ENCODE peak calls at places on chromosomes 2 and 18, in eight cellular contexts. H is EH; I is HFFc6; W is body of pancreas; B is HuH-7; O is renal cortical epithelial cell; Z is effector memory CD4-positive, alpha-beta T cell; U is stimulated activated CD8-positive, alpha-beta memory T cell treated with anti-CD3 and anti-CD28 coated beads, Interleukin-15, amount 100 ng/mL, for 1 hour. F is an unnamed sample.

GRCh38 chr2:229257980-229258379 is 13.1 kb downstream of the PID1 start:
- DNase-seq in H (no peak), I (no peak), W (no peak), B (no peak), O (no peak), Z (no peak), U (no peak), F (no peak)

GRCh38 chr2:168920504-168921157 is 19.5 kb downstream of the G6PC2 start:
- DNase-seq in H (peak), I (peak), W (no peak), B (peak), O (peak), Z (no peak), U (no peak), F (no peak)

GRCh38 chr2:46065152-46065551 is 232.1 kb upstream of the EPAS1 start:
- DNase-seq in H (peak), I (no peak), W (no peak), B (no peak), O (no peak), Z (no peak), U (no peak), F (no peak)

GRCh38 chr2:33275689-33276444 is 200.6 kb upstream of the RASGRP3 start:
- DNase-seq in H (peak), I (peak), W (peak), B (peak), O (peak), Z (peak), U (no peak), F (peak)

GRCh38 chr2:25079050-25079635 is 37.3 kb downstream of the EFR3B start:
- DNase-seq in H (no peak), I (no peak), W (no peak), B (no peak), O (no peak), Z (no peak), U (no peak), F (no peak)

GRCh38 chr2:124323321-124323720 is 298.2 kb downstream of the CNTNAP5 start:
- DNase-seq in H (peak), I (no peak), W (no peak), B (no peak), O (peak), Z (no peak), U (no peak), F (no peak)

GRCh38 chr18:58716046-58716766 is 44.9 kb downstream of the MALT1 start:
- DNase-seq in H (peak), I (no peak), W (no peak), B (no peak), O (no peak), Z (no peak), U (no peak), F (no peak)

GRCh38 chr2:3611136-3611535 is 16.2 kb downstream of the COLEC11 start:
- DNase-seq in H (no peak), I (no peak), W (no peak), B (no peak), O (no peak), Z (no peak), U (no peak), F (no peak)

GRCh38 chr2:98294711-98295110 is 51.5 kb upstream of the CNGA3 start:
- DNase-seq in H (no peak), I (no peak), W (no peak), B (no peak), O (no peak), Z (no peak), U (no peak), F (no peak)

GRCh38 chr18:56431551-56431950 is 206.8 kb downstream of the TXNL1 start:
- DNase-seq in H (peak), I (no peak), W (peak), B (no peak), O (peak), Z (no peak), U (no peak), F (no peak)

GRCh38 chr2:95313296-95314265 is 16.4 kb downstream of the KCNIP3 start:
- DNase-seq in H (no peak), I (no peak), W (no peak), B (no peak), O (no peak), Z (no peak), U (no peak), F (no peak)

GRCh38 chr2:40470817-40471809 is 19.2 kb upstream of the SLC8A1 start:
- DNase-seq in H (no peak), I (no peak), W (no peak), B (no peak), O (no peak), Z (no peak), U (no peak), F (no peak)

GRCh38 chr18:68772268-68772667 is 25.6 kb upstream of the CCDC102B start:
- DNase-seq in H (no peak), I (no peak), W (no peak), B (no peak), O (no peak), Z (no peak), U (no peak), F (no peak)

GRCh38 chr2:64626146-64626809 is 27.4 kb downstream of the SERTAD2 start:
- DNase-seq in H (no peak), I (no peak), W (no peak), B (no peak), O (no peak), Z (no peak), U (no peak), F (no peak)

GRCh38 chr2:127574656-127575055 is 39.2 kb downstream of the MYO7B start:
- DNase-seq in H (no peak), I (no peak), W (no peak), B (no peak), O (no peak), Z (no peak), U (no peak), F (no peak)

GRCh38 chr2:44572196-44572900 is 210.6 kb downstream of the CAMKMT start:
- DNase-seq in H (no peak), I (peak), W (no peak), B (no peak), O (peak), Z (no peak), U (no peak), F (no peak)

GRCh38 chr2:239869272-239870155 is 155.6 kb downstream of the NDUFA10 start:
- DNase-seq in H (no peak), I (no peak), W (no peak), B (no peak), O (no peak), Z (no peak), U (no peak), F (no peak)

GRCh38 chr2:111958901-111959300 is 60.5 kb downstream of the MERTK start:
- DNase-seq in H (no peak), I (no peak), W (no peak), B (no peak), O (no peak), Z (no peak), U (no peak), F (no peak)

GRCh38 chr2:239381709-239382134 is 19.1 kb downstream of the HDAC4 start:
- DNase-seq in H (no peak), I (no peak), W (peak), B (no peak), O (no peak), Z (no peak), U (no peak), F (no peak)

GRCh38 chr2:55518846-55519167 is 711 bp upstream of the CFAP36 start:
- DNase-seq in H (no peak), I (no peak), W (no peak), B (no peak), O (peak), Z (no peak), U (no peak), F (no peak)

GRCh38 chr2:165634855-165635254 is 159.2 kb downstream of the GALNT3 start:
- DNase-seq in H (peak), I (no peak), W (peak), B (no peak), O (peak), Z (no peak), U (no peak), F (no peak)

GRCh38 chr2:118231759-118232158 is 143.5 kb downstream of the INSIG2 start:
- DNase-seq in H (no peak), I (no peak), W (no peak), B (no peak), O (no peak), Z (no peak), U (no peak), F (no peak)

GRCh38 chr2:169360984-169361705 is 1.2 kb downstream of the LRP2 start:
- DNase-seq in H (no peak), I (no peak), W (no peak), B (peak), O (no peak), Z (no peak), U (no peak), F (no peak)

GRCh38 chr2:19542796-19543195 is 184.4 kb upstream of the OSR1 start:
- DNase-seq in H (peak), I (no peak), W (no peak), B (no peak), O (peak), Z (no peak), U (no peak), F (no peak)

GRCh38 chr2:41716497-41716896 is 331.3 kb upstream of the PKDCC start:
- DNase-seq in H (no peak), I (no peak), W (no peak), B (no peak), O (no peak), Z (no peak), U (no peak), F (no peak)

GRCh38 chr2:149409506-149409905 is 79.1 kb downstream of the LYPD6 start:
- DNase-seq in H (no peak), I (no peak), W (no peak), B (no peak), O (no peak), Z (no peak), U (no peak), F (no peak)

GRCh38 chr18:77858331-77858730 is 608.7 kb downstream of the GALR1 start:
- DNase-seq in H (no peak), I (no peak), W (no peak), B (no peak), O (no peak), Z (no peak), U (no peak), F (no peak)

GRCh38 chr2:176729706-176730569 is 460.7 kb downstream of the MTX2 start:
- DNase-seq in H (peak), I (peak), W (peak), B (no peak), O (peak), Z (no peak), U (no peak), F (peak)

GRCh38 chr2:229401126-229401865 is 130.2 kb upstream of the PID1 start:
- DNase-seq in H (no peak), I (no peak), W (no peak), B (no peak), O (no peak), Z (no peak), U (no peak), F (no peak)

GRCh38 chr2:212024040-212024439 is 514.6 kb downstream of the ERBB4 start:
- DNase-seq in H (no peak), I (no peak), W (no peak), B (no peak), O (no peak), Z (no peak), U (no peak), F (no peak)